ENCODE peak calls at places on chromosomes 6 and 20, in ten cellular contexts. One of them, this sample, is unnamed.

GRCh38 chr6:157099912-157100593 is 223.3 kb downstream of the TMEM242 start:
- DNase-seq in activated T-helper 1 cell treated with anti-CD3 and anti-CD28 coated beads, Interleukin-12 subunit alpha, Interleukin-12 subunit beta, Interleukin-2, Interleukin-4 antibody, amounts not matched to agents 30 ng/mL and 10 ng/mL and 1 ng/mL, durations not matched to agents 14 hours and 24 hours and 36 hours: peak; percentile 58
- DNase-seq in GM03348: no peak
- DNase-seq in stimulated activated CD4-positive, alpha-beta T cell treated with anti-CD3 and anti-CD28 coated beads, Interleukin-1b, Interleukin-23, amount 100 ng/mL, for 1 hour: peak; percentile 13
- DNase-seq in fibroblast of lung: no peak
- DNase-seq in H54: no peak
- DNase-seq in HCEC 1CT: no peak
- DNase-seq in NCI-H446: no peak
- DNase-seq in heart right ventricle: peak; percentile 24
- DNase-seq in breast epithelium: no peak
- DNase-seq in this sample: no peak

GRCh38 chr6:158279615-158280014 is 32.6 kb upstream of the TULP4 start:
- DNase-seq in activated T-helper 1 cell treated with anti-CD3 and anti-CD28 coated beads, Interleukin-12 subunit alpha, Interleukin-12 subunit beta, Interleukin-2, Interleukin-4 antibody, amounts not matched to agents 30 ng/mL and 10 ng/mL and 1 ng/mL, durations not matched to agents 14 hours and 24 hours and 36 hours: no peak
- DNase-seq in GM03348: no peak
- DNase-seq in stimulated activated CD4-positive, alpha-beta T cell treated with anti-CD3 and anti-CD28 coated beads, Interleukin-1b, Interleukin-23, amount 100 ng/mL, for 1 hour: no peak
- DNase-seq in fibroblast of lung: peak; percentile 41
- DNase-seq in H54: no peak
- DNase-seq in HCEC 1CT: no peak
- DNase-seq in NCI-H446: peak; percentile 19
- DNase-seq in heart right ventricle: peak; percentile 29
- DNase-seq in breast epithelium: no peak
- DNase-seq in this sample: no peak

GRCh38 chr6:107894821-107895396 is 63.1 kb downstream of the SEC63 start:
- DNase-seq in activated T-helper 1 cell treated with anti-CD3 and anti-CD28 coated beads, Interleukin-12 subunit alpha, Interleukin-12 subunit beta, Interleukin-2, Interleukin-4 antibody, amounts not matched to agents 30 ng/mL and 10 ng/mL and 1 ng/mL, durations not matched to agents 14 hours and 24 hours and 36 hours: no peak
- DNase-seq in GM03348: no peak
- DNase-seq in stimulated activated CD4-positive, alpha-beta T cell treated with anti-CD3 and anti-CD28 coated beads, Interleukin-1b, Interleukin-23, amount 100 ng/mL, for 1 hour: no peak
- DNase-seq in fibroblast of lung: peak; percentile 42
- DNase-seq in H54: no peak
- DNase-seq in HCEC 1CT: no peak
- DNase-seq in NCI-H446: no peak
- DNase-seq in heart right ventricle: no peak
- DNase-seq in breast epithelium: no peak
- DNase-seq in this sample: peak; percentile 37

GRCh38 chr6:87944541-87944954 is 103.1 kb upstream of the SPACA1 start:
- DNase-seq in activated T-helper 1 cell treated with anti-CD3 and anti-CD28 coated beads, Interleukin-12 subunit alpha, Interleukin-12 subunit beta, Interleukin-2, Interleukin-4 antibody, amounts not matched to agents 30 ng/mL and 10 ng/mL and 1 ng/mL, durations not matched to agents 14 hours and 24 hours and 36 hours: no peak
- DNase-seq in GM03348: peak; percentile 83
- DNase-seq in stimulated activated CD4-positive, alpha-beta T cell treated with anti-CD3 and anti-CD28 coated beads, Interleukin-1b, Interleukin-23, amount 100 ng/mL, for 1 hour: no peak
- DNase-seq in fibroblast of lung: peak; percentile 33
- DNase-seq in H54: no peak
- DNase-seq in HCEC 1CT: peak; percentile 42
- DNase-seq in NCI-H446: peak; percentile 87
- DNase-seq in heart right ventricle: peak; percentile 72
- DNase-seq in breast epithelium: peak; percentile 56
- DNase-seq in this sample: peak; percentile 55

GRCh38 chr20:51583073-51583472 is 40.6 kb upstream of the NFATC2 start:
- DNase-seq in activated T-helper 1 cell treated with anti-CD3 and anti-CD28 coated beads, Interleukin-12 subunit alpha, Interleukin-12 subunit beta, Interleukin-2, Interleukin-4 antibody, amounts not matched to agents 30 ng/mL and 10 ng/mL and 1 ng/mL, durations not matched to agents 14 hours and 24 hours and 36 hours: no peak
- DNase-seq in GM03348: no peak
- DNase-seq in stimulated activated CD4-positive, alpha-beta T cell treated with anti-CD3 and anti-CD28 coated beads, Interleukin-1b, Interleukin-23, amount 100 ng/mL, for 1 hour: no peak
- DNase-seq in fibroblast of lung: no peak
- DNase-seq in H54: no peak
- DNase-seq in HCEC 1CT: no peak
- DNase-seq in NCI-H446: no peak
- DNase-seq in heart right ventricle: no peak
- DNase-seq in breast epithelium: no peak
- DNase-seq in this sample: no peak

GRCh38 chr6:3899970-3900439 is 50.8 kb downstream of the FAM50B start:
- DNase-seq in activated T-helper 1 cell treated with anti-CD3 and anti-CD28 coated beads, Interleukin-12 subunit alpha, Interleukin-12 subunit beta, Interleukin-2, Interleukin-4 antibody, amounts not matched to agents 30 ng/mL and 10 ng/mL and 1 ng/mL, durations not matched to agents 14 hours and 24 hours and 36 hours: no peak
- DNase-seq in GM03348: no peak
- DNase-seq in stimulated activated CD4-positive, alpha-beta T cell treated with anti-CD3 and anti-CD28 coated beads, Interleukin-1b, Interleukin-23, amount 100 ng/mL, for 1 hour: no peak
- DNase-seq in fibroblast of lung: no peak
- DNase-seq in H54: no peak
- DNase-seq in HCEC 1CT: no peak
- DNase-seq in NCI-H446: no peak
- DNase-seq in heart right ventricle: no peak
- DNase-seq in breast epithelium: no peak
- DNase-seq in this sample: peak; percentile 70

GRCh38 chr6:15269619-15270018 is 23.8 kb downstream of the JARID2 start:
- DNase-seq in activated T-helper 1 cell treated with anti-CD3 and anti-CD28 coated beads, Interleukin-12 subunit alpha, Interleukin-12 subunit beta, Interleukin-2, Interleukin-4 antibody, amounts not matched to agents 30 ng/mL and 10 ng/mL and 1 ng/mL, durations not matched to agents 14 hours and 24 hours and 36 hours: no peak
- DNase-seq in GM03348: no peak
- DNase-seq in stimulated activated CD4-positive, alpha-beta T cell treated with anti-CD3 and anti-CD28 coated beads, Interleukin-1b, Interleukin-23, amount 100 ng/mL, for 1 hour: no peak
- DNase-seq in fibroblast of lung: no peak
- DNase-seq in H54: no peak
- DNase-seq in HCEC 1CT: no peak
- DNase-seq in NCI-H446: no peak
- DNase-seq in heart right ventricle: no peak
- DNase-seq in breast epithelium: no peak
- DNase-seq in this sample: no peak

GRCh38 chr6:145323652-145324051 is 411.7 kb downstream of the EPM2A start:
- DNase-seq in activated T-helper 1 cell treated with anti-CD3 and anti-CD28 coated beads, Interleukin-12 subunit alpha, Interleukin-12 subunit beta, Interleukin-2, Interleukin-4 antibody, amounts not matched to agents 30 ng/mL and 10 ng/mL and 1 ng/mL, durations not matched to agents 14 hours and 24 hours and 36 hours: no peak
- DNase-seq in GM03348: no peak
- DNase-seq in stimulated activated CD4-positive, alpha-beta T cell treated with anti-CD3 and anti-CD28 coated beads, Interleukin-1b, Interleukin-23, amount 100 ng/mL, for 1 hour: no peak
- DNase-seq in fibroblast of lung: no peak
- DNase-seq in H54: no peak
- DNase-seq in HCEC 1CT: no peak
- DNase-seq in NCI-H446: no peak
- DNase-seq in heart right ventricle: peak; percentile 4
- DNase-seq in breast epithelium: no peak
- DNase-seq in this sample: no peak

GRCh38 chr6:159092631-159093030 is 47.8 kb upstream of the TAGAP start:
- DNase-seq in activated T-helper 1 cell treated with anti-CD3 and anti-CD28 coated beads, Interleukin-12 subunit alpha, Interleukin-12 subunit beta, Interleukin-2, Interleukin-4 antibody, amounts not matched to agents 30 ng/mL and 10 ng/mL and 1 ng/mL, durations not matched to agents 14 hours and 24 hours and 36 hours: no peak
- DNase-seq in GM03348: peak; percentile 23
- DNase-seq in stimulated activated CD4-positive, alpha-beta T cell treated with anti-CD3 and anti-CD28 coated beads, Interleukin-1b, Interleukin-23, amount 100 ng/mL, for 1 hour: no peak
- DNase-seq in fibroblast of lung: peak; percentile 64
- DNase-seq in H54: no peak
- DNase-seq in HCEC 1CT: no peak
- DNase-seq in NCI-H446: no peak
- DNase-seq in heart right ventricle: no peak
- DNase-seq in breast epithelium: no peak
- DNase-seq in this sample: no peak

GRCh38 chr6:90241229-90241873 is 55.3 kb downstream of the BACH2 start:
- DNase-seq in activated T-helper 1 cell treated with anti-CD3 and anti-CD28 coated beads, Interleukin-12 subunit alpha, Interleukin-12 subunit beta, Interleukin-2, Interleukin-4 antibody, amounts not matched to agents 30 ng/mL and 10 ng/mL and 1 ng/mL, durations not matched to agents 14 hours and 24 hours and 36 hours: no peak
- DNase-seq in GM03348: no peak
- DNase-seq in stimulated activated CD4-positive, alpha-beta T cell treated with anti-CD3 and anti-CD28 coated beads, Interleukin-1b, Interleukin-23, amount 100 ng/mL, for 1 hour: no peak
- DNase-seq in fibroblast of lung: no peak
- DNase-seq in H54: no peak
- DNase-seq in HCEC 1CT: no peak
- DNase-seq in NCI-H446: no peak
- DNase-seq in heart right ventricle: peak; percentile 30
- DNase-seq in breast epithelium: no peak
- DNase-seq in this sample: no peak

GRCh38 chr6:125994659-125995488 is 8.5 kb downstream of the TRMT11 start:
- DNase-seq in activated T-helper 1 cell treated with anti-CD3 and anti-CD28 coated beads, Interleukin-12 subunit alpha, Interleukin-12 subunit beta, Interleukin-2, Interleukin-4 antibody, amounts not matched to agents 30 ng/mL and 10 ng/mL and 1 ng/mL, durations not matched to agents 14 hours and 24 hours and 36 hours: no peak
- DNase-seq in GM03348: no peak
- DNase-seq in stimulated activated CD4-positive, alpha-beta T cell treated with anti-CD3 and anti-CD28 coated beads, Interleukin-1b, Interleukin-23, amount 100 ng/mL, for 1 hour: no peak
- DNase-seq in fibroblast of lung: no peak
- DNase-seq in H54: no peak
- DNase-seq in HCEC 1CT: no peak
- DNase-seq in NCI-H446: peak; percentile 1
- DNase-seq in heart right ventricle: no peak
- DNase-seq in breast epithelium: no peak
- DNase-seq in this sample: no peak

GRCh38 chr6:24547243-24547642 is 52.5 kb downstream of the ALDH5A1 start:
- DNase-seq in activated T-helper 1 cell treated with anti-CD3 and anti-CD28 coated beads, Interleukin-12 subunit alpha, Interleukin-12 subunit beta, Interleukin-2, Interleukin-4 antibody, amounts not matched to agents 30 ng/mL and 10 ng/mL and 1 ng/mL, durations not matched to agents 14 hours and 24 hours and 36 hours: peak; percentile 12
- DNase-seq in GM03348: no peak
- DNase-seq in stimulated activated CD4-positive, alpha-beta T cell treated with anti-CD3 and anti-CD28 coated beads, Interleukin-1b, Interleukin-23, amount 100 ng/mL, for 1 hour: no peak
- DNase-seq in fibroblast of lung: no peak
- DNase-seq in H54: no peak
- DNase-seq in HCEC 1CT: no peak
- DNase-seq in NCI-H446: no peak
- DNase-seq in heart right ventricle: no peak
- DNase-seq in breast epithelium: no peak
- DNase-seq in this sample: no peak

GRCh38 chr6:167153523-167153959 is 4.2 kb downstream of the GPR31 start:
- DNase-seq in activated T-helper 1 cell treated with anti-CD3 and anti-CD28 coated beads, Interleukin-12 subunit alpha, Interleukin-12 subunit beta, Interleukin-2, Interleukin-4 antibody, amounts not matched to agents 30 ng/mL and 10 ng/mL and 1 ng/mL, durations not matched to agents 14 hours and 24 hours and 36 hours: no peak
- DNase-seq in GM03348: no peak
- DNase-seq in stimulated activated CD4-positive, alpha-beta T cell treated with anti-CD3 and anti-CD28 coated beads, Interleukin-1b, Interleukin-23, amount 100 ng/mL, for 1 hour: no peak
- DNase-seq in fibroblast of lung: no peak
- DNase-seq in H54: no peak
- DNase-seq in HCEC 1CT: no peak
- DNase-seq in NCI-H446: no peak
- DNase-seq in heart right ventricle: no peak
- DNase-seq in breast epithelium: no peak
- DNase-seq in this sample: no peak